ENCODE peak calls at places on chromosomes 11 and 22, in seven cellular contexts. One of them, this sample, is unnamed.

GRCh38 chr11:57330029-57330428 is 5.3 kb upstream of the TNKS1BP1 start:
- DNase-seq in OCI-LY7: no peak
- DNase-seq in HCT116: no peak
- DNase-seq in SK-N-SH: no peak
- DNase-seq in GM23338: no peak
- DNase-seq in PC-3: no peak
- DNase-seq in neural progenitor cell: no peak
- DNase-seq in this sample: no peak

GRCh38 chr11:113132001-113132400 is 170.8 kb downstream of the NCAM1 start:
- DNase-seq in OCI-LY7: no peak
- DNase-seq in HCT116: no peak
- DNase-seq in SK-N-SH: no peak
- DNase-seq in GM23338: no peak
- DNase-seq in PC-3: no peak
- DNase-seq in neural progenitor cell: peak
- DNase-seq in this sample: peak

GRCh38 chr11:84289381-84289906 is 1003.3 kb upstream of the CCDC90B start:
- DNase-seq in OCI-LY7: no peak
- DNase-seq in HCT116: no peak
- DNase-seq in SK-N-SH: no peak
- DNase-seq in GM23338: no peak
- DNase-seq in PC-3: peak
- DNase-seq in neural progenitor cell: no peak
- DNase-seq in this sample: peak

GRCh38 chr11:109849946-109850345 is 243.2 kb upstream of the ZC3H12C start:
- DNase-seq in OCI-LY7: no peak
- DNase-seq in HCT116: no peak
- DNase-seq in SK-N-SH: no peak
- DNase-seq in GM23338: no peak
- DNase-seq in PC-3: no peak
- DNase-seq in neural progenitor cell: peak
- DNase-seq in this sample: no peak

GRCh38 chr22:36423461-36424404 is 36.0 kb upstream of the MYH9 start:
- DNase-seq in OCI-LY7: no peak
- DNase-seq in HCT116: no peak
- DNase-seq in SK-N-SH: no peak
- DNase-seq in GM23338: peak
- DNase-seq in PC-3: no peak
- DNase-seq in neural progenitor cell: no peak
- DNase-seq in this sample: no peak

GRCh38 chr11:56932572-56933235 is 56.0 kb upstream of the OR5AK2 start:
- DNase-seq in OCI-LY7: no peak
- DNase-seq in HCT116: peak
- DNase-seq in SK-N-SH: no peak
- DNase-seq in GM23338: no peak
- DNase-seq in PC-3: peak
- DNase-seq in neural progenitor cell: no peak
- DNase-seq in this sample: peak

GRCh38 chr22:20298803-20299735 is 20.8 kb downstream of the DGCR6L start:
- DNase-seq in OCI-LY7: peak
- DNase-seq in HCT116: peak
- DNase-seq in SK-N-SH: peak
- DNase-seq in GM23338: peak
- DNase-seq in PC-3: peak
- DNase-seq in neural progenitor cell: peak
- DNase-seq in this sample: peak

GRCh38 chr11:128324531-128325141 is 262.7 kb downstream of the ETS1 start:
- DNase-seq in OCI-LY7: no peak
- DNase-seq in HCT116: no peak
- DNase-seq in SK-N-SH: no peak
- DNase-seq in GM23338: no peak
- DNase-seq in PC-3: no peak
- DNase-seq in neural progenitor cell: no peak
- DNase-seq in this sample: no peak

GRCh38 chr11:102458531-102458930 is 6.0 kb upstream of the TMEM123 start:
- DNase-seq in OCI-LY7: no peak
- DNase-seq in HCT116: no peak
- DNase-seq in SK-N-SH: no peak
- DNase-seq in GM23338: no peak
- DNase-seq in PC-3: no peak
- DNase-seq in neural progenitor cell: no peak
- DNase-seq in this sample: no peak

GRCh38 chr11:126346586-126346940 is 8.9 kb upstream of the ST3GAL4 start:
- DNase-seq in OCI-LY7: no peak
- DNase-seq in HCT116: no peak
- DNase-seq in SK-N-SH: no peak
- DNase-seq in GM23338: peak
- DNase-seq in PC-3: no peak
- DNase-seq in neural progenitor cell: no peak
- DNase-seq in this sample: no peak

GRCh38 chr11:20489948-20490347 is 102.4 kb downstream of the PRMT3 start:
- DNase-seq in OCI-LY7: no peak
- DNase-seq in HCT116: no peak
- DNase-seq in SK-N-SH: no peak
- DNase-seq in GM23338: no peak
- DNase-seq in PC-3: no peak
- DNase-seq in neural progenitor cell: no peak
- DNase-seq in this sample: no peak

GRCh38 chr22:41009222-41009948 is 58.2 kb downstream of the RBX1 start:
- DNase-seq in OCI-LY7: no peak
- DNase-seq in HCT116: no peak
- DNase-seq in SK-N-SH: no peak
- DNase-seq in GM23338: no peak
- DNase-seq in PC-3: peak
- DNase-seq in neural progenitor cell: no peak
- DNase-seq in this sample: no peak

GRCh38 chr11:70745451-70745850 is 347.1 kb downstream of the CTTN start:
- DNase-seq in OCI-LY7: no peak
- DNase-seq in HCT116: no peak
- DNase-seq in SK-N-SH: no peak
- DNase-seq in GM23338: no peak
- DNase-seq in PC-3: no peak
- DNase-seq in neural progenitor cell: no peak
- DNase-seq in this sample: no peak
- H3K4me2 ChIP-seq in OCI-LY7: no peak
- H3K4me2 ChIP-seq in HCT116: no peak
- H3K4me2 ChIP-seq in SK-N-SH: no peak
- H3K4me2 ChIP-seq in GM23338: no peak
- H3K4me2 ChIP-seq in PC-3: no peak
- H3K4me2 ChIP-seq in neural progenitor cell: no peak
- H3K4me2 ChIP-seq in this sample: no peak

DNA sequence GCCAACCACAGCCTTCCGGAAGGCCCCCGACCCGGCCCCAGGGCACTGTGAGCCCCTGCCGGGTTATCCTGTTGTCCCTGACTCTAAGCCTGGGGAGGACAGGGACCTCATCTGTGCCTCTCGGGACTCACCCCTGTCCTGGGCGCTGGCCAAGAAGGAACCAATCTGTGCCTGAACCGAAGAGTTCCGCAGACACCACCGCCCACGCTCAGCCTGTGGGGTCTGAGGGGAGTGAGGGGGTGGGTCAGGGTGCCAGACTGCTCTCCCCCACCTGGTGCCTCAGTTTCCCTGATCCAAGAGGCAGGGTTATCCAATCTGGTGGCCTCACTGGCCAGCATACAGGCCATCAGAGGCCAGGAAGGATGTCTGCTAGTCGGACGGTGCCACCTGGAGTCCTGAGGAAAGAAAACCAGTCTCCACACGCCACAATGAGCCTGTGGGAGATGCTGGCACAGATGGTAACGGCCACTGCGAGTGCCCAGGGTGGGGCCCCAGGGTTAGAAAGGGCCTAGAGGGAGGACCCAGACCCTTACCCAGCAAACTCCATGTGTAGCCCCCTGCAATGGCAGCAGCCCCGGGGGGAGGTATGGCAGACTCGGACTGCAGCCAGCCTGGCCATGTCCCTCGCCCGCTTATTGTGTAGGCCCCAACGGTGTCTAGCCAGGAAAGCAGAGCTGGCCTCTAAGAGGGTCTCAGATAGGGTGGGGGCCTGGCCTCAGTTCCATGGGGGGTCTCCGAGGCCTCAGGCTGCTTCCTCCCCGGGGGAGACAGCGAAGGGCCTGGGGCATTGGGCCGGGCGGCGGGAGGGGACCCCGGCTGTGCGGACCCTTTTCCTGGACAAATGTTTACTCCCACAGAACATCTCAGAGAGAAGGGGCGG is 827 bp upstream of the TNNT3 start:
- DNase-seq in OCI-LY7: no peak
- DNase-seq in HCT116: no peak
- DNase-seq in SK-N-SH: peak
- DNase-seq in GM23338: no peak
- DNase-seq in PC-3: no peak
- DNase-seq in neural progenitor cell: no peak
- DNase-seq in this sample: no peak
- TF ChIP-seq CTCF in OCI-LY7: no peak
- TF ChIP-seq CTCF in HCT116: no peak
- TF ChIP-seq CTCF in SK-N-SH: peak
- TF ChIP-seq CTCF in GM23338: no peak
- TF ChIP-seq CTCF in PC-3: no peak
- TF ChIP-seq CTCF in neural progenitor cell: no peak
- TF ChIP-seq CTCF in this sample: no peak

GRCh38 chr11:13261600-13262061 is 16.0 kb upstream of the BMAL1 start:
- DNase-seq in OCI-LY7: no peak
- DNase-seq in HCT116: peak
- DNase-seq in SK-N-SH: no peak
- DNase-seq in GM23338: no peak
- DNase-seq in PC-3: peak
- DNase-seq in neural progenitor cell: no peak
- DNase-seq in this sample: no peak

GRCh38 chr11:13259374-13259773 is 18.2 kb upstream of the BMAL1 start:
- DNase-seq in OCI-LY7: no peak
- DNase-seq in HCT116: no peak
- DNase-seq in SK-N-SH: no peak
- DNase-seq in GM23338: no peak
- DNase-seq in PC-3: no peak
- DNase-seq in neural progenitor cell: no peak
- DNase-seq in this sample: no peak

GRCh38 chr11:13260196-13260962 is 17.2 kb upstream of the BMAL1 start:
- DNase-seq in OCI-LY7: no peak
- DNase-seq in HCT116: no peak
- DNase-seq in SK-N-SH: no peak
- DNase-seq in GM23338: peak
- DNase-seq in PC-3: peak
- DNase-seq in neural progenitor cell: no peak
- DNase-seq in this sample: no peak

GRCh38 chr11:13262096-13262495 is 15.5 kb upstream of the BMAL1 start:
- DNase-seq in OCI-LY7: no peak
- DNase-seq in HCT116: peak
- DNase-seq in SK-N-SH: no peak
- DNase-seq in GM23338: no peak
- DNase-seq in PC-3: peak
- DNase-seq in neural progenitor cell: no peak
- DNase-seq in this sample: no peak

GRCh38 chr11:13260963-13261599 is 16.5 kb upstream of the BMAL1 start:
- DNase-seq in OCI-LY7: no peak
- DNase-seq in HCT116: no peak
- DNase-seq in SK-N-SH: no peak
- DNase-seq in GM23338: no peak
- DNase-seq in PC-3: peak
- DNase-seq in neural progenitor cell: no peak
- DNase-seq in this sample: no peak
- TF ChIP-seq EZH2phosphoT487 in OCI-LY7: no peak
- TF ChIP-seq EZH2phosphoT487 in HCT116: no peak
- TF ChIP-seq EZH2phosphoT487 in SK-N-SH: no peak
- TF ChIP-seq EZH2phosphoT487 in GM23338: no peak
- TF ChIP-seq EZH2phosphoT487 in PC-3: no peak
- TF ChIP-seq EZH2phosphoT487 in neural progenitor cell: no peak
- TF ChIP-seq EZH2phosphoT487 in this sample: no peak

GRCh38 chr11:47998733-47999359 is 18.5 kb downstream of the PTPRJ start:
- DNase-seq in OCI-LY7: no peak
- DNase-seq in HCT116: no peak
- DNase-seq in SK-N-SH: no peak
- DNase-seq in GM23338: no peak
- DNase-seq in PC-3: no peak
- DNase-seq in neural progenitor cell: no peak
- DNase-seq in this sample: peak
- H3K4me2 ChIP-seq in OCI-LY7: no peak
- H3K4me2 ChIP-seq in HCT116: peak
- H3K4me2 ChIP-seq in SK-N-SH: no peak
- H3K4me2 ChIP-seq in GM23338: no peak
- H3K4me2 ChIP-seq in PC-3: no peak
- H3K4me2 ChIP-seq in neural progenitor cell: no peak
- H3K4me2 ChIP-seq in this sample: peak

DNA sequence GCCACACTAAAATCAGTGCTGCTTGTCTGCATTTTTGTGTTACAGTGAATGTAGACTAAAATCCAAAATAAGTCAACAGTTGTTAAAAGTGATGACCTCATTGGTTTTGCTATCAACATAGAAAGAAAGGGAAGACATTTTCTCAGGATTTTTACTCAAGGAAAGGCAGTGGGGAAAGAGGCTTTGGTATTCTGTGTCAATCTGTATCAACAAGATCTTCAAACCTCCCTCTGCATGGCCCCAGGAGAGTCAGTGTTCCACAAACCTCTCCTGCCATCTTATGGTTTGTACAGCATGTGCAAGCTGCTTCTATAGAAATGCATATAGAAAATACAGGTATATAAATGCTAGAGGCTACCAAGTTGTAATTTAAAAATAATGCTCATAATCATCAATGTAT is 13.8 kb upstream of the OR51M1 start:
- DNase-seq in OCI-LY7: no peak
- DNase-seq in HCT116: no peak
- DNase-seq in SK-N-SH: peak
- DNase-seq in GM23338: peak
- DNase-seq in PC-3: peak
- DNase-seq in neural progenitor cell: peak
- DNase-seq in this sample: no peak
- TF ChIP-seq CTCF in OCI-LY7: no peak
- TF ChIP-seq CTCF in HCT116: no peak
- TF ChIP-seq CTCF in SK-N-SH: peak
- TF ChIP-seq CTCF in GM23338: peak
- TF ChIP-seq CTCF in PC-3: peak
- TF ChIP-seq CTCF in neural progenitor cell: peak
- TF ChIP-seq CTCF in this sample: peak

GRCh38 chr22:38870312-38870741 is 1.7 kb downstream of the CBX6 start:
- DNase-seq in OCI-LY7: peak
- DNase-seq in HCT116: peak
- DNase-seq in SK-N-SH: peak
- DNase-seq in GM23338: peak
- DNase-seq in PC-3: peak
- DNase-seq in neural progenitor cell: peak
- DNase-seq in this sample: peak
- TF ChIP-seq EZH2phosphoT487 in OCI-LY7: no peak
- TF ChIP-seq EZH2phosphoT487 in HCT116: no peak
- TF ChIP-seq EZH2phosphoT487 in SK-N-SH: no peak
- TF ChIP-seq EZH2phosphoT487 in GM23338: no peak
- TF ChIP-seq EZH2phosphoT487 in PC-3: no peak
- TF ChIP-seq EZH2phosphoT487 in neural progenitor cell: no peak
- TF ChIP-seq EZH2phosphoT487 in this sample: no peak

GRCh38 chr11:112042961-112043304 is 17.7 kb downstream of the DLAT start:
- DNase-seq in OCI-LY7: no peak
- DNase-seq in HCT116: no peak
- DNase-seq in SK-N-SH: no peak
- DNase-seq in GM23338: no peak
- DNase-seq in PC-3: no peak
- DNase-seq in neural progenitor cell: no peak
- DNase-seq in this sample: no peak
- H3K4me2 ChIP-seq in OCI-LY7: no peak
- H3K4me2 ChIP-seq in HCT116: peak
- H3K4me2 ChIP-seq in SK-N-SH: no peak
- H3K4me2 ChIP-seq in GM23338: no peak
- H3K4me2 ChIP-seq in PC-3: no peak
- H3K4me2 ChIP-seq in neural progenitor cell: no peak
- H3K4me2 ChIP-seq in this sample: no peak